ENCODE peak calls at places on chromosomes 4 and X, in six cellular contexts. J is lower lobe of right lung, D is type B pancreatic cell, G is lower leg skin, P is prostate gland, L is Calu3. N is an unnamed sample.
A peak's percentile ranks its signal among the peaks of the same experiment; 100 is the strongest.

GRCh38 chr4:1756079-1756478 is 34.8 kb downstream of the TACC3 start:
- DNase-seq in J (no peak), D (no peak), G (no peak), P (no peak), L (no peak), N (no peak)

GRCh38 chrX:34866636-34867035 is 76.0 kb upstream of the FAM47B start:
- DNase-seq in J (no peak), D (no peak), G (no peak), P (no peak), L (no peak), N (no peak)

GRCh38 chrX:113675278-113675677 is 834.6 kb upstream of the AMOT start:
- DNase-seq in J (no peak), D (no peak), G (no peak), P (no peak), L (no peak), N (no peak)

GRCh38 chrX:43836435-43837184 is 45.6 kb downstream of the MAOB start:
- DNase-seq in J (no peak), D (no peak), G (no peak), P (no peak), L (no peak), N (no peak)

GRCh38 chr4:182015893-182016292 is 227.3 kb upstream of the TENM3 start:
- DNase-seq in J (no peak), D (no peak), G (no peak), P (no peak), L (no peak), N (no peak)

GRCh38 chr4:7108046-7108625 is 40.3 kb upstream of the GRPEL1 start:
- DNase-seq in J (peak; percentile 28), D (no peak), G (no peak), P (no peak), L (no peak), N (no peak)

GRCh38 chr4:101222156-101222845 is 125.0 kb downstream of the PPP3CA start:
- DNase-seq in J (no peak), D (no peak), G (no peak), P (no peak), L (no peak), N (no peak)

GRCh38 chr4:148026022-148026421 is 294.1 kb downstream of the ARHGAP10 start:
- DNase-seq in J (no peak), D (no peak), G (no peak), P (no peak), L (no peak), N (no peak)

GRCh38 chr4:76200771-76201224 is 12.8 kb downstream of the SCARB2 start:
- DNase-seq in J (peak; percentile 59), D (no peak), G (no peak), P (no peak), L (peak; percentile 61), N (no peak)

GRCh38 chr4:85496146-85496849 is 21.3 kb downstream of the ARHGAP24 start:
- DNase-seq in J (no peak), D (no peak), G (no peak), P (no peak), L (no peak), N (no peak)

GRCh38 chrX:2550288-2551020 is 49.7 kb upstream of the DHRSX start:
- DNase-seq in J (no peak), D (no peak), G (no peak), P (no peak), L (no peak), N (no peak)

GRCh38 chr4:59818656-59819055 is 1381.5 kb upstream of the ADGRL3 start:
- DNase-seq in J (no peak), D (no peak), G (no peak), P (no peak), L (no peak), N (no peak)

GRCh38 chrX:110082156-110082555 is 79.2 kb downstream of the TMEM164 start:
- DNase-seq in J (no peak), D (no peak), G (peak; percentile 16), P (peak; percentile 43), L (no peak), N (no peak)

GRCh38 chr4:150664935-150665334 is 83.0 kb downstream of the MAB21L2 start:
- DNase-seq in J (no peak), D (no peak), G (no peak), P (no peak), L (no peak), N (no peak)

GRCh38 chr4:142984871-142985585 is 138.9 kb upstream of the INPP4B start:
- DNase-seq in J (no peak), D (no peak), G (no peak), P (no peak), L (peak; percentile 39), N (no peak)

GRCh38 chr4:110309686-110310085 is 111.3 kb upstream of the ELOVL6 start:
- DNase-seq in J (no peak), D (no peak), G (no peak), P (no peak), L (no peak), N (no peak)

GRCh38 chrX:104112326-104112951 is at the start of gene ZCCHC18:
- DNase-seq in J (peak; percentile 47), D (peak; percentile 76), G (peak; percentile 13), P (peak; percentile 3), L (peak; percentile 30), N (no peak)

GRCh38 chr4:14667624-14668295 is 334.5 kb upstream of the CPEB2 start:
- DNase-seq in J (no peak), D (no peak), G (no peak), P (no peak), L (no peak), N (no peak)

GRCh38 chr4:145234086-145234694 is 53.8 kb upstream of the OTUD4 start:
- DNase-seq in J (no peak), D (no peak), G (peak; percentile 32), P (peak; percentile 58), L (peak; percentile 69), N (no peak)

GRCh38 chr4:147299205-147299604 is 181.7 kb upstream of the EDNRA start:
- DNase-seq in J (no peak), D (no peak), G (no peak), P (no peak), L (no peak), N (no peak)

GRCh38 chr4:155371432-155372043 is 5.2 kb downstream of the MAP9 start:
- DNase-seq in J (no peak), D (no peak), G (no peak), P (no peak), L (no peak), N (no peak)

GRCh38 chr4:52959545-52959944 is 97.4 kb downstream of the RASL11B start:
- DNase-seq in J (no peak), D (no peak), G (no peak), P (no peak), L (no peak), N (no peak)

GRCh38 chrX:103845165-103845653 is 13.2 kb upstream of the RAB9B start:
- DNase-seq in J (no peak), D (no peak), G (peak; percentile 32), P (peak; percentile 10), L (peak; percentile 79), N (peak; percentile 37)

GRCh38 chr4:107444-108429 is 16.6 kb upstream of the ZNF718 start:
- DNase-seq in J (peak; percentile 36), D (no peak), G (no peak), P (no peak), L (no peak), N (no peak)

GRCh38 chr4:147408189-147408588 is 72.7 kb upstream of the EDNRA start:
- DNase-seq in J (no peak), D (no peak), G (no peak), P (no peak), L (no peak), N (no peak)

GRCh38 chr4:70724463-70724862 is 2.7 kb downstream of the RUFY3 start:
- DNase-seq in J (no peak), D (no peak), G (no peak), P (no peak), L (no peak), N (no peak)

GRCh38 chr4:126268106-126268505 is 953.4 kb downstream of the FAT4 start:
- DNase-seq in J (no peak), D (no peak), G (no peak), P (no peak), L (no peak), N (no peak)

GRCh38 chrX:76253432-76253831 is 80.6 kb downstream of the PBDC1 start:
- DNase-seq in J (no peak), D (no peak), G (no peak), P (peak; percentile 12), L (peak; percentile 34), N (no peak)

GRCh38 chr4:139753686-139754085 is 88.1 kb downstream of the MGST2 start:
- DNase-seq in J (no peak), D (no peak), G (no peak), P (no peak), L (no peak), N (no peak)

GRCh38 chr4:184748251-184748652 is 14.4 kb upstream of the CENPU start:
- DNase-seq in J (peak; percentile 68), D (no peak), G (peak; percentile 72), P (peak; percentile 75), L (peak; percentile 31), N (no peak)

GRCh38 chr4:111475001-111475400 is 670.3 kb upstream of the FAM241A start:
- DNase-seq in J (no peak), D (no peak), G (no peak), P (no peak), L (peak; percentile 43), N (no peak)
- TF ChIP-seq CTCF in J (peak; percentile 16), D (peak; percentile 70), G (no peak), P (no peak), L (no peak), N (no peak)

DNA sequence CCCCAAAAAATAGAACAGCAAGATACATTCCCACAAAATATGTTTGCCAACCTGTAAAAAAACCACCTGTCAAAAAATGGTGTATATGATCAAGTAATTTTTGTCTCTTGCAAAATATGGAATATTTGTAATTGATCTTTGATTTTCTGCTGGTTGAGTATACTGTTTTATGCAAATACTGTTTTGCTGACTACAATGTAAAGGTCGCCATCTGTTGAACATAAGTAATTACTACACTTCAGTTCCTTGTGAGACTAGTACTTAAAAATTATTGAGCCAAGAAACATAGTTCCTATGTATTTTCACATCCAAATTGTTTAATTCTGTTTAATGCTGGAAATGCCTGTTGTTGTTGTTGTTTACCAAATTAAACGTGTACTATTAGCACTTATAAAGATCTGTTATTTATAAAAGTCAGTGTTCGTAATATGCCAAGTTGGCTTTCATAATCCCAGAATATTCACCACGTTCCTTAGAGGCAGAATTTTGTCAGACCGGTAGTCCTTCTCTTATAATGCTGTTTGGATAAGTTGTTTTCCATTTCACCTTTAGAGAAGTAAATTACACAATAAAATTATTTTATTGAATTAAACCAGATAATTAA is 144.2 kb downstream of the PDLIM5 start:
- DNase-seq in J (no peak), D (no peak), G (no peak), P (peak; percentile 21), L (no peak), N (no peak)
- TF ChIP-seq CTCF in J (peak; percentile 73), D (peak; percentile 85), G (peak; percentile 42), P (peak; percentile 74), L (peak; percentile 15), N (no peak)

GRCh38 chrX:155864655-155865054 is 16.5 kb upstream of the VAMP7 start:
- DNase-seq in J (no peak), D (no peak), G (no peak), P (no peak), L (no peak), N (no peak)
- TF ChIP-seq CTCF in J (no peak), D (peak; percentile 48), G (no peak), P (no peak), L (no peak), N (no peak)

DNA sequence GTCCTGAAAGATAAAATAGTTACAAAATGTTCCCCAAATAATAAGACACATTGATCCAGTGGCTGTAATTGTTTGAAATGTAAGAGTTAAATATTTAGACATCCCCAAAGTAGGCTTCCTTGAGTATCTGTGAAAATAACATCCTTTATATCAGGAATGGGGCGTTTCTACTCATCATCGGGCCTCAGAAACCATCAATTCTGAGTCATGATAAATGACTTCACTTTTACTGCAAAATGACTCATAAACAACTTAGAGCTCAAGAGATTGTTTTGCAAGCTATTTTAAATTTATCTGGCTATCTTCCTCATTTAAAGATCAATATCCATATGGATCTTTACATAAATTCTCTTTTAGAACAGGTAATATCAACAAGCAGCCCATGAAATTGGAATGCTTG is 369.4 kb upstream of the CNKSR2 start:
- DNase-seq in J (no peak), D (no peak), G (no peak), P (no peak), L (no peak), N (no peak)
- TF ChIP-seq CTCF in J (no peak), D (no peak), G (no peak), P (no peak), L (no peak), N (no peak)